ENCODE peak calls at places on chromosomes 2 and 18, in six cellular contexts. One of them, this sample, is unnamed.

GRCh38 chr2:1563943-1564342 is 150.7 kb downstream of the TPO start:
- DNase-seq in A549: no peak
- DNase-seq in GM12878: no peak
- DNase-seq in sigmoid colon: no peak
- DNase-seq in transverse colon: no peak
- DNase-seq in suprapubic skin: no peak
- DNase-seq in this sample: no peak

GRCh38 chr2:133271105-133271504 is 297.2 kb downstream of the NCKAP5 start:
- DNase-seq in A549: no peak
- DNase-seq in GM12878: no peak
- DNase-seq in sigmoid colon: no peak
- DNase-seq in transverse colon: no peak
- DNase-seq in suprapubic skin: no peak
- DNase-seq in this sample: no peak

GRCh38 chr2:238380785-238381184 is 45.9 kb upstream of the ASB1 start:
- DNase-seq in A549: no peak
- DNase-seq in GM12878: no peak
- DNase-seq in sigmoid colon: no peak
- DNase-seq in transverse colon: no peak
- DNase-seq in suprapubic skin: no peak
- DNase-seq in this sample: no peak

GRCh38 chr2:231361701-231362588 is 33.6 kb upstream of the B3GNT7 start:
- DNase-seq in A549: no peak
- DNase-seq in GM12878: peak
- DNase-seq in sigmoid colon: peak
- DNase-seq in transverse colon: peak
- DNase-seq in suprapubic skin: no peak
- DNase-seq in this sample: no peak

GRCh38 chr2:82278409-82278808 is 1973.9 kb upstream of the LRRTM1 start:
- DNase-seq in A549: no peak
- DNase-seq in GM12878: no peak
- DNase-seq in sigmoid colon: no peak
- DNase-seq in transverse colon: no peak
- DNase-seq in suprapubic skin: no peak
- DNase-seq in this sample: no peak

GRCh38 chr2:121476714-121477113 is 54.0 kb upstream of the RNU4ATAC start:
- DNase-seq in A549: no peak
- DNase-seq in GM12878: no peak
- DNase-seq in sigmoid colon: no peak
- DNase-seq in transverse colon: no peak
- DNase-seq in suprapubic skin: no peak
- DNase-seq in this sample: no peak

GRCh38 chr2:198440833-198441232 is 636.4 kb downstream of the PLCL1 start:
- DNase-seq in A549: no peak
- DNase-seq in GM12878: no peak
- DNase-seq in sigmoid colon: no peak
- DNase-seq in transverse colon: no peak
- DNase-seq in suprapubic skin: no peak
- DNase-seq in this sample: no peak

GRCh38 chr2:20665261-20666113 is 1.5 kb upstream of the GDF7 start:
- DNase-seq in A549: no peak
- DNase-seq in GM12878: no peak
- DNase-seq in sigmoid colon: no peak
- DNase-seq in transverse colon: no peak
- DNase-seq in suprapubic skin: no peak
- DNase-seq in this sample: peak

GRCh38 chr2:34652636-34653035 is 1053.5 kb upstream of the FAM98A start:
- DNase-seq in A549: no peak
- DNase-seq in GM12878: no peak
- DNase-seq in sigmoid colon: no peak
- DNase-seq in transverse colon: no peak
- DNase-seq in suprapubic skin: no peak
- DNase-seq in this sample: no peak

GRCh38 chr2:165214093-165214492 is 10.2 kb upstream of the SCN3A start:
- DNase-seq in A549: no peak
- DNase-seq in GM12878: no peak
- DNase-seq in sigmoid colon: no peak
- DNase-seq in transverse colon: no peak
- DNase-seq in suprapubic skin: no peak
- DNase-seq in this sample: no peak

GRCh38 chr2:226256709-226257401 is 542.8 kb downstream of the IRS1 start:
- DNase-seq in A549: no peak
- DNase-seq in GM12878: no peak
- DNase-seq in sigmoid colon: no peak
- DNase-seq in transverse colon: no peak
- DNase-seq in suprapubic skin: no peak
- DNase-seq in this sample: no peak

GRCh38 chr2:148524519-148524919 is 120.0 kb upstream of the EPC2 start:
- DNase-seq in A549: no peak
- DNase-seq in GM12878: no peak
- DNase-seq in sigmoid colon: no peak
- DNase-seq in transverse colon: no peak
- DNase-seq in suprapubic skin: no peak
- DNase-seq in this sample: no peak

GRCh38 chr18:79668203-79668602 is 11.4 kb upstream of the CTDP1 start:
- DNase-seq in A549: no peak
- DNase-seq in GM12878: no peak
- DNase-seq in sigmoid colon: no peak
- DNase-seq in transverse colon: no peak
- DNase-seq in suprapubic skin: no peak
- DNase-seq in this sample: no peak

GRCh38 chr2:178195390-178196166 is 1.3 kb downstream of the OSBPL6 start:
- DNase-seq in A549: peak
- DNase-seq in GM12878: no peak
- DNase-seq in sigmoid colon: no peak
- DNase-seq in transverse colon: no peak
- DNase-seq in suprapubic skin: no peak
- DNase-seq in this sample: no peak

DNA sequence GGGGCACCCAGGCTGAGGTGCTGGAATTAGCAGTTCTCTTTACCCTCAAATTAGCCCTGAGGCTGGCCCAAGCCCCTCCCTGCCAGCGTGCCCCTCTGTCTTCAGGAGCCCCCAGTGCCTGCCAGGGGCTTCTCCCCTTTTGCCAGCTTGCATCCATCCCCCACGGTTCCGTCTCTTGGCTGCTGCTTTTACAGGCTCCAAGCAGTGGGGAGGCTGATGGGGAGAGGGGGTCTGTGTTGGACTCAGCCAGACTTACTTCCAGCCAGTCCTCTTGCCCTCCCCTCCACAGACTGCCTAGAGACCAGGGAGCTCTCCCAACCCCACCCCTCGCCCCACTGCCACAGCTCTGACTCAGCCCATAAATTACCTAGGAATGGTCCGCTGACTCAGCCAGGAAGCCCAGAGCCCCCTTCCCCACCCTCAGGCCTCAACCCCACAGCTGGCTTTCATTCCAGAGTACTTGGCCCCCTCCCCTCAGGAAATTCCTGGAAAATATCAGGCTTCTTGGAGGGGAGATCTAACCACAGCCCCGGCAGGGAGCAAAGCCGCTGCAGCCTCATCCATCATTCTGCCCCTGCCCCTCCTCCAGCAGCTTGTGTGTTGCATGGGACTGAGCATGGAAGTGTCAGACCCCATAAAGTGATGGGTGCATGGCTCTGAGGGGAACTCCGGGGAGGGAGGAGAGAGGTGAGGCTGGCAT is 184.6 kb downstream of the ZFP36L2 start:
- DNase-seq in A549: peak
- DNase-seq in GM12878: no peak
- DNase-seq in sigmoid colon: no peak
- DNase-seq in transverse colon: no peak
- DNase-seq in suprapubic skin: no peak
- DNase-seq in this sample: no peak
- TF ChIP-seq EP300 in A549: peak
- TF ChIP-seq EP300 in GM12878: no peak
- TF ChIP-seq EP300 in sigmoid colon: no peak
- TF ChIP-seq EP300 in transverse colon: no peak
- TF ChIP-seq EP300 in suprapubic skin: no peak
- TF ChIP-seq EP300 in this sample: no peak

DNA sequence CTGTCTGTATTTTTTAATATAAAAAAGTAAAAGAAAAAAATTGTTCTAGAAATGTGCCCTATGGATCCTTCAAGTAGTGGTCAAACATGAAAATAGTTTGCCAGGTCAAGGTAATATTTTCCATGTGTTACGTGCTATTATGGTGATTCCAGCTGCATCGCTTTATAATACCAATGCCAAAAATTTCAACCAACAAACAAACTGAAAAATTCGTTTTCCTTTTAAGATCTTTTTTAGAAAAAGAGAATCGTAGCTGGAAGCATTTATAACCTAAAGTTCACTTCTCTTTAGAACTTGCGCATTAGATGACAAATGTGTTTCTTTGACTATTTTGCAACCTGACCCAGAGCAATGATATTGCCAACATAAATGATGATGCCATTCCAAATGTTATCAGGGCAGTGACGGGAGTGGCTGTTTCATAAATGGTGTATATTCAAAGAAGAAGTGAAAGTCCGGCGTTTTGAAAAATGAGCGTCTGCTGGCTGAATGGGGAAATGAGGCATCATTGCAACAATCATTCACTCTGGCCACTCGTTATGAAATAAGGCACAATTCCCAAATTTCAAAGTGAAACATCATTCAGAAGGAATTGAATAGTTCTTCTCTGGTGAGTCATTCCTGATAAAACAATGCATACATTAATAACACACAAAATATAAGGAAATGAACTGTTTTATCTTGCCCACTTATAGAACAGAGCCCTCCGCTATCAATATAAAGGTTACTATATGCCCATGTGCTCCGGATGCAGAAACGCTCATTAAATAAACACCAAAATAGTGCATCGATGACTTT is 297.4 kb downstream of the TGIF1 start:
- DNase-seq in A549: no peak
- DNase-seq in GM12878: no peak
- DNase-seq in sigmoid colon: no peak
- DNase-seq in transverse colon: no peak
- DNase-seq in suprapubic skin: no peak
- DNase-seq in this sample: no peak
- H3K27ac ChIP-seq in A549: no peak
- H3K27ac ChIP-seq in GM12878: no peak
- H3K27ac ChIP-seq in sigmoid colon: no peak
- H3K27ac ChIP-seq in transverse colon: no peak
- H3K27ac ChIP-seq in suprapubic skin: no peak
- H3K27ac ChIP-seq in this sample: peak

DNA sequence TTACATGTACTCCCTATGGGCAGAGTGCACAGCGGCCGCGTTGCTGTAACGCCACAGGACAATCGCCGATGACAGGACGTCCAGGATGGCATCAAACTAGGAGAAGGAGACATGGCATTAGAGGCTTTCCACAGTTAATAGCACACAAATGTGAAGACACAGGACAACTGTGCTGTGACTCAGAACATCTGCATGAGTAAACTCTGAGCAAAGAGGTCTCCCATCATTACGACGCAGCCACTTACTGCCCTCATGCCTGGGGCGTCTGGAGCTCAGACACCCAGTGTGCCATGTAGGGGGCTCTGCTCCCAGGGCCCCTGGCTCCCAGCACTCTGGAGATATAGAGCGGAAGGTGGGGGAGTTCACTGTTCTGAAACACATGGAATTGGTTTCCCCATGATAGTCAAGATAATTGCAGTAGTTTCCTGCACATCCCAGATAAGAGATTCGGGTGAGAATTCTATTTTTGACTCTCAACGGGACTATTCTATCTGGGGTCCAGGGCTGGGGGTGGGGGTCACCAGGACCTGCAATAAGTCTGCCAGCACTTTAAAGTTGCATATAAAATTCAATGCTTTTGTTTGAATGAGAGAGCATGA is 168.1 kb downstream of the TMEM163 start:
- DNase-seq in A549: no peak
- DNase-seq in GM12878: no peak
- DNase-seq in sigmoid colon: no peak
- DNase-seq in transverse colon: no peak
- DNase-seq in suprapubic skin: no peak
- DNase-seq in this sample: peak
- TF ChIP-seq EP300 in A549: no peak
- TF ChIP-seq EP300 in GM12878: no peak
- TF ChIP-seq EP300 in sigmoid colon: no peak
- TF ChIP-seq EP300 in transverse colon: no peak
- TF ChIP-seq EP300 in suprapubic skin: no peak
- TF ChIP-seq EP300 in this sample: no peak

DNA sequence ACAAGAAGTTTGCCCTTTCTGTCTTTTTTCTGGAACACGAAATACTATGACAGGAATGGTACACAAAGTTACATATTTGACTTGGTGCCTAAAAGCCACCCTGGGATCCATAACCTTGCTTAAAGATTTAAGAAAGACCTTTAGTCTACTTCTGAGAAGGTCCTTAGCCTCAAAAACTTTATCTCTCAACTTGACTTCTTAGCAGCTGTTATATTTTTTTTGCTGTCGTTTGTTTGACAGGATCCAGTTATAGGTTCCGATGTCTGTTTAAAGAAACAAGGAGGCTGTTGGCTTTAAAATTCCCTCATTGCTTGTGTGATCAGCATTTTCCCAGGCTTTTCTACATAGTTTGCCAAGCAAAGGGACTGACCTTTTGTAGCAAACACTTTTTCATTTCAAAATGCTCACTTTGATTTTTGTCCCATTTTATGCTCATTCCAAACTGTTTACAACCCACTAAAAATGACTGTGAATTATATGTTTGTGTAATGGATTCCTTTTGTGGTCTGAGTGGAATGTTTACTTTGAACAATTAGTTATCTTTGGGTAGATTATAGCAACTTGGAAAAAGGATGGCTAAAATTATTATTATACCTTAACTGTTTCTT is 394.9 kb downstream of the ARHGAP15 start:
- DNase-seq in A549: no peak
- DNase-seq in GM12878: no peak
- DNase-seq in sigmoid colon: no peak
- DNase-seq in transverse colon: no peak
- DNase-seq in suprapubic skin: no peak
- DNase-seq in this sample: no peak
- H3K27ac ChIP-seq in A549: no peak
- H3K27ac ChIP-seq in GM12878: no peak
- H3K27ac ChIP-seq in sigmoid colon: peak
- H3K27ac ChIP-seq in transverse colon: peak
- H3K27ac ChIP-seq in suprapubic skin: peak
- H3K27ac ChIP-seq in this sample: peak

DNA sequence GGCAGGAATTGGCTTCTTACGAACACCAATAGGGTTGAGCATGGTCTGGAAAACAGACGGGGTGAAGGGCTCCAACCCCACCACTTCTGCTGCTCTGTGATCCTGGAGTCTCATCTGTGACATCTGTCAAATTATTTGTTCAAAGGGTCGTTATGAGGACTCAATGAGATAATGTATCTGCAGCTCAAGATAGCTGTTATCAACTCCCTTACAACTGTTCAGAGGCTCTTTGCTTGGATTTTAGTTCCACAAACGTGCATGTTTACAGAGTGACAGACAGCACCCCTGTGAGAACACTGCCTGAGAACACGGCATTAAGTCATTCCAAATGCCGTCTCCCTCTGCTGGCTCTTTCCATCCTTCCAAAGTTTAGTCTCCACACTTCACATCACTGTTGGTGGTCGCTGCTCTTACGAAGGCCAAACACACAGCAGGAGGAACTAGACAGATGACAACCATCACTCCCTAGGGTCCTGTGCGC is 220.5 kb downstream of the ANAPC1 start:
- DNase-seq in A549: no peak
- DNase-seq in GM12878: no peak
- DNase-seq in sigmoid colon: no peak
- DNase-seq in transverse colon: no peak
- DNase-seq in suprapubic skin: no peak
- DNase-seq in this sample: no peak
- TF ChIP-seq EP300 in A549: no peak
- TF ChIP-seq EP300 in GM12878: no peak
- TF ChIP-seq EP300 in sigmoid colon: no peak
- TF ChIP-seq EP300 in transverse colon: no peak
- TF ChIP-seq EP300 in suprapubic skin: no peak
- TF ChIP-seq EP300 in this sample: no peak

GRCh38 chr2:86302320-86302719 is 35.1 kb downstream of the REEP1 start:
- DNase-seq in A549: no peak
- DNase-seq in GM12878: no peak
- DNase-seq in sigmoid colon: no peak
- DNase-seq in transverse colon: no peak
- DNase-seq in suprapubic skin: no peak
- DNase-seq in this sample: no peak
- H3K27ac ChIP-seq in A549: no peak
- H3K27ac ChIP-seq in GM12878: no peak
- H3K27ac ChIP-seq in sigmoid colon: peak
- H3K27ac ChIP-seq in transverse colon: peak
- H3K27ac ChIP-seq in suprapubic skin: no peak
- H3K27ac ChIP-seq in this sample: no peak